ENCODE peak calls at places on chromosomes 11 and 22, in four cellular contexts. One of them, this sample, is unnamed.

GRCh38 chr11:16812274-16812673 is 73.8 kb downstream of the C11orf58 start:
- DNase-seq in GM12878: no peak
- DNase-seq in K562: no peak
- DNase-seq in WTC11: no peak
- DNase-seq in this sample: peak

GRCh38 chr22:41021039-41021654 is 70.0 kb downstream of the RBX1 start:
- DNase-seq in GM12878: no peak
- DNase-seq in K562: no peak
- DNase-seq in WTC11: peak
- DNase-seq in this sample: no peak

GRCh38 chr11:77086521-77087472 is 15.8 kb upstream of the OMP start:
- DNase-seq in GM12878: no peak
- DNase-seq in K562: no peak
- DNase-seq in WTC11: no peak
- DNase-seq in this sample: peak

GRCh38 chr22:43883719-43884415 is 7.9 kb downstream of the PNPLA5 start:
- DNase-seq in GM12878: no peak
- DNase-seq in K562: no peak
- DNase-seq in WTC11: no peak
- DNase-seq in this sample: no peak

GRCh38 chr11:69352715-69353325 is 58.9 kb downstream of the MYEOV start:
- DNase-seq in GM12878: no peak
- DNase-seq in K562: no peak
- DNase-seq in WTC11: no peak
- DNase-seq in this sample: no peak

GRCh38 chr11:116104480-116105174 is 600.4 kb upstream of the CADM1 start:
- DNase-seq in GM12878: no peak
- DNase-seq in K562: no peak
- DNase-seq in WTC11: no peak
- DNase-seq in this sample: no peak

GRCh38 chr22:20156611-20157415 is 6.0 kb upstream of the CCDC188 start:
- DNase-seq in GM12878: peak
- DNase-seq in K562: peak
- DNase-seq in WTC11: peak
- DNase-seq in this sample: peak

GRCh38 chr11:22302368-22302767 is 35.8 kb upstream of the SLC17A6 start:
- DNase-seq in GM12878: no peak
- DNase-seq in K562: no peak
- DNase-seq in WTC11: no peak
- DNase-seq in this sample: no peak

GRCh38 chr22:41925783-41926460 is 684 bp downstream of the TNFRSF13C start:
- DNase-seq in GM12878: no peak
- DNase-seq in K562: peak
- DNase-seq in WTC11: peak
- DNase-seq in this sample: peak

GRCh38 chr22:17846326-17846992 is 72.2 kb upstream of the BID start:
- DNase-seq in GM12878: no peak
- DNase-seq in K562: no peak
- DNase-seq in WTC11: no peak
- DNase-seq in this sample: no peak
- TF ChIP-seq CREM in GM12878: no peak
- TF ChIP-seq CREM in K562: no peak
- TF ChIP-seq CREM in WTC11: no peak
- TF ChIP-seq CREM in this sample: no peak

DNA sequence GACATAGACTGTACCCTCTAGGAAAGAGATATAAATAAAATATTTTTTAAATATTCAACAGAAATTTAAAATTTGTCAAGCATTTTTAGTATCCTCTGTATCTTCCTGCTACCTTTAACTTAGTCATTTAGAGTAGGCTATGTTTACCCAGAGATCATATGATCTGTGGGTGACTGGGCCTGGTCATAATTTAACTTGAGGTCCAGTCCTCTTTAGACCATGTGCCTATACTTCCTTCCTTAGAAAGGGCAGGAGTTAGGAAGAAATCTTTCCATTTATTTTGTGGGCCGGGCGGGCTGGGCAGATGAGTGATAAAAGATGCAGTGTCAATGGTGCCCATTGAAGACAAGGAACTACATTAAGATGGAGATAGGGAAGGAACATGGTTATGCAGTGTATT is 31.0 kb upstream of the PDE3B start:
- DNase-seq in GM12878: no peak
- DNase-seq in K562: no peak
- DNase-seq in WTC11: no peak
- DNase-seq in this sample: peak
- TF ChIP-seq CREM in GM12878: no peak
- TF ChIP-seq CREM in K562: no peak
- TF ChIP-seq CREM in WTC11: no peak
- TF ChIP-seq CREM in this sample: no peak

GRCh38 chr11:34921156-34921555 is 4.7 kb downstream of the PDHX start:
- DNase-seq in GM12878: no peak
- DNase-seq in K562: no peak
- DNase-seq in WTC11: no peak
- DNase-seq in this sample: no peak
- TF ChIP-seq CREM in GM12878: no peak
- TF ChIP-seq CREM in K562: no peak
- TF ChIP-seq CREM in WTC11: no peak
- TF ChIP-seq CREM in this sample: no peak

GRCh38 chr11:10305262-10305963 is 540 bp downstream of the ADM start:
- DNase-seq in GM12878: no peak
- DNase-seq in K562: peak
- DNase-seq in WTC11: peak
- DNase-seq in this sample: peak

GRCh38 chr11:10302744-10303557 is 1.9 kb upstream of the ADM start:
- DNase-seq in GM12878: no peak
- DNase-seq in K562: peak
- DNase-seq in WTC11: peak
- DNase-seq in this sample: peak

GRCh38 chr11:10303558-10304363 is 1.1 kb upstream of the ADM start:
- DNase-seq in GM12878: no peak
- DNase-seq in K562: peak
- DNase-seq in WTC11: peak
- DNase-seq in this sample: peak

GRCh38 chr11:10305964-10306918 is 1.4 kb downstream of the ADM start:
- DNase-seq in GM12878: no peak
- DNase-seq in K562: peak
- DNase-seq in WTC11: peak
- DNase-seq in this sample: no peak

GRCh38 chr11:10304495-10305261 is at the start of gene ADM:
- DNase-seq in GM12878: no peak
- DNase-seq in K562: peak
- DNase-seq in WTC11: peak
- DNase-seq in this sample: peak
- TF ChIP-seq CREM in GM12878: no peak
- TF ChIP-seq CREM in K562: no peak
- TF ChIP-seq CREM in WTC11: peak
- TF ChIP-seq CREM in this sample: peak

GRCh38 chr11:5228124-5228523 is 1.3 kb upstream of the HBB start:
- DNase-seq in GM12878: no peak
- DNase-seq in K562: no peak
- DNase-seq in WTC11: no peak
- DNase-seq in this sample: no peak

GRCh38 chr11:5225480-5225871 is 1.4 kb downstream of the HBB start:
- DNase-seq in GM12878: no peak
- DNase-seq in K562: peak
- DNase-seq in WTC11: no peak
- DNase-seq in this sample: no peak

GRCh38 chr11:5226732-5227327 is at the start of gene HBB:
- DNase-seq in GM12878: no peak
- DNase-seq in K562: no peak
- DNase-seq in WTC11: no peak
- DNase-seq in this sample: no peak

GRCh38 chr11:5229388-5229787 is 2.5 kb upstream of the HBB start:
- DNase-seq in GM12878: no peak
- DNase-seq in K562: no peak
- DNase-seq in WTC11: no peak
- DNase-seq in this sample: no peak

GRCh38 chr11:5224538-5225479 is 2.1 kb downstream of the HBB start:
- DNase-seq in GM12878: no peak
- DNase-seq in K562: peak
- DNase-seq in WTC11: no peak
- DNase-seq in this sample: no peak
- TF ChIP-seq CREM in GM12878: no peak
- TF ChIP-seq CREM in K562: peak
- TF ChIP-seq CREM in WTC11: no peak
- TF ChIP-seq CREM in this sample: no peak

GRCh38 chr11:95148421-95148820 is 58.8 kb downstream of the ENDOD1 start:
- DNase-seq in GM12878: no peak
- DNase-seq in K562: no peak
- DNase-seq in WTC11: no peak
- DNase-seq in this sample: no peak

GRCh38 chr11:95148938-95149337 is 59.3 kb downstream of the ENDOD1 start:
- DNase-seq in GM12878: no peak
- DNase-seq in K562: peak
- DNase-seq in WTC11: no peak
- DNase-seq in this sample: no peak

GRCh38 chr11:95149659-95150294 is 60.1 kb downstream of the ENDOD1 start:
- DNase-seq in GM12878: no peak
- DNase-seq in K562: no peak
- DNase-seq in WTC11: peak
- DNase-seq in this sample: peak

GRCh38 chr11:95145430-95146063 is 55.9 kb downstream of the ENDOD1 start:
- DNase-seq in GM12878: no peak
- DNase-seq in K562: no peak
- DNase-seq in WTC11: no peak
- DNase-seq in this sample: no peak

GRCh38 chr11:95147364-95147905 is 57.8 kb downstream of the ENDOD1 start:
- DNase-seq in GM12878: no peak
- DNase-seq in K562: peak
- DNase-seq in WTC11: no peak
- DNase-seq in this sample: peak
- TF ChIP-seq CREM in GM12878: no peak
- TF ChIP-seq CREM in K562: peak
- TF ChIP-seq CREM in WTC11: no peak
- TF ChIP-seq CREM in this sample: no peak

DNA sequence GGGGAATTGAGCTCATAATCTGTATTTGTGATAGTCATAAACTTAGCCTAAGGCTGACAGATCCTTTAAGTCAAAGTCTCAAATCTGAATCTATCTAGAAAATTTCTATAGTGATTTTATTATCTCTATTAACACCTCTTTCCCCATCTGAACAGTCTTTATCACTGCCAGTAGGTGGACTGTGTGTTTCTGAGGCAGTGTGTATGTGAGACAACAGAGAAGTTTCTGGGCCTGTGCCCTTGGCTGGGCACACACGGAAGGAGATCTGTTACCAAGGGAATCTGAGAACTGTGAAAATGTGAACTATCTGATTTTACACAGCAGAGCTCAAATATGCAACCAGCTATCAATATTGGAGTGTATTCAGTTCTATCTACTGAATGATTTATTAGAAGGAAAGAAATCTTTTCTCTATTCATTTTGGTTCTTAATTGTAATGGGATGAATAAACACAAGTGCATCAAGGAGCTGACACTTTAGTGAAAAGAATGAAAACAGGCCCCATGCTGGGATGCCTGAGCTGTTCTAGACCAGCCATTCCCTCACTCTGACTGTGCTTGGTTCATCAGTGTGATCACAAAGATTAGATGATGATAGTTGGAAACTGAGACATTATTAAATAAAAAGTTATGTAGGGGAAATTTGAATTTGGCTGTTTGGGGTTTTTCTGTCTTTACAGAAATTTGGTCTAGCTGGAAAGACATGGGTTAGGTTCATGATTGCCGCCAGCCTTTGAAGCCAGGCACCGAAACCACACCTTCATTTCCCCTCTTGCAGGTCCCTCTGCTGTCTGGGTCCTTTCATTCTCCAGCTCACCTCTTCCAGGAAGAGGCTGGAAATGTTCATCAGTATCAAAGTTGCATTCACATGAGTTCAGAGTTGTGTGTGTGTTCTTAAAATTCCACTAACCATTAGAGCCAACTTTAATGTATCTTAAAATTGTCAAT is 68.1 kb downstream of the LIF start:
- DNase-seq in GM12878: no peak
- DNase-seq in K562: no peak
- DNase-seq in WTC11: no peak
- DNase-seq in this sample: no peak
- TF ChIP-seq CREM in GM12878: no peak
- TF ChIP-seq CREM in K562: no peak
- TF ChIP-seq CREM in WTC11: no peak
- TF ChIP-seq CREM in this sample: no peak

GRCh38 chr22:38832005-38832978 is 11.5 kb downstream of the NPTXR start:
- DNase-seq in GM12878: no peak
- DNase-seq in K562: no peak
- DNase-seq in WTC11: peak
- DNase-seq in this sample: no peak
- TF ChIP-seq CREM in GM12878: no peak
- TF ChIP-seq CREM in K562: no peak
- TF ChIP-seq CREM in WTC11: no peak
- TF ChIP-seq CREM in this sample: no peak

GRCh38 chr11:87740968-87741367 is 434.3 kb downstream of the RAB38 start:
- DNase-seq in GM12878: no peak
- DNase-seq in K562: no peak
- DNase-seq in WTC11: no peak
- DNase-seq in this sample: no peak
- TF ChIP-seq CREM in GM12878: no peak
- TF ChIP-seq CREM in K562: no peak
- TF ChIP-seq CREM in WTC11: no peak
- TF ChIP-seq CREM in this sample: no peak

GRCh38 chr22:36369922-36370781 is 17.6 kb downstream of the MYH9 start:
- DNase-seq in GM12878: no peak
- DNase-seq in K562: peak
- DNase-seq in WTC11: no peak
- DNase-seq in this sample: peak

GRCh38 chr22:36367066-36367465 is 20.7 kb downstream of the MYH9 start:
- DNase-seq in GM12878: no peak
- DNase-seq in K562: no peak
- DNase-seq in WTC11: no peak
- DNase-seq in this sample: no peak

GRCh38 chr22:36367479-36367878 is 20.3 kb downstream of the MYH9 start:
- DNase-seq in GM12878: no peak
- DNase-seq in K562: no peak
- DNase-seq in WTC11: no peak
- DNase-seq in this sample: no peak

GRCh38 chr22:36369004-36369921 is 18.5 kb downstream of the MYH9 start:
- DNase-seq in GM12878: no peak
- DNase-seq in K562: no peak
- DNase-seq in WTC11: no peak
- DNase-seq in this sample: no peak

DNA sequence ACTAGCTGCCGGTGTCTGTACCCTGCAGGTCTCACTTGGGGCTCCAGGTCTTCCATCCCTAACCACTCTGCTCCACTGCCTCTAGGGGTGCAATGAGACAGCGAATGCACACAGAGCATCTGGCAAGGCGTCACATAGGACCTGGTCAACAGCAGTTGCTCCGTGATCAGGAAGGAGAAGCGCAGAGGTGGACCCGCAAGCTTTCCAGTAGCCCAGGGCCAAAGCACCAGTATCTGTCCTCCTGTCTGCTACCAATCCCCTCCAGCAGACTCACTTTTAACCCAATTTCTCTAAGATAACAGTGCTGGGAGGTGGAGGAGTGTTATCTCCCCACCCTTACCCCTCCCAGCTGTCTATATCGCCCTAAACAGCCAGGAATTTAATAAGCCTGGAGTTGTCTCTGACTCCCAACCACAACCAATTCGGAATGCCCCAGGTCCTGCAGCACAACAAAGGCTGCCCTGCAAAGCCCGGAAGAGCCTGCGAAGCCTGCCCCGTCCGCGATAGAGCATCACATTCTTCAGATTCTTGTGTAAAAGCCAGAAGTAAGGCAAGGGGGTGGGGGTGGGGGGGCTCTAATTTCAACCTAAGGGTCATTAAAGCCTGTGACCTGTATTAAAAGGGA is 19.3 kb downstream of the MYH9 start:
- DNase-seq in GM12878: no peak
- DNase-seq in K562: peak
- DNase-seq in WTC11: peak
- DNase-seq in this sample: peak
- TF ChIP-seq CREM in GM12878: no peak
- TF ChIP-seq CREM in K562: peak
- TF ChIP-seq CREM in WTC11: no peak
- TF ChIP-seq CREM in this sample: no peak

This sample was measured in HepG2.